ENCODE peak calls at places on chromosomes 3 and 15, in six cellular contexts. Q is K562, D is HepG2, L is endothelial cell of umbilical vein, J is A549, X is GM12878. F is an unnamed sample.

GRCh38 chr3:36944012-36944640 is 728 bp downstream of the TRANK1 start:
- DNase-seq in Q (no peak), D (no peak), L (peak), J (peak), X (no peak), F (peak)

GRCh38 chr15:80118956-80119355 is 33.8 kb upstream of the FAH start:
- DNase-seq in Q (no peak), D (no peak), L (no peak), J (no peak), X (no peak), F (no peak)

GRCh38 chr3:171323934-171324535 is 136.2 kb downstream of the TNIK start:
- DNase-seq in Q (no peak), D (no peak), L (no peak), J (no peak), X (no peak), F (no peak)

GRCh38 chr3:23495507-23495906 is 292.4 kb downstream of the UBE2E2 start:
- DNase-seq in Q (no peak), D (no peak), L (peak), J (no peak), X (no peak), F (no peak)

GRCh38 chr3:18946524-18946923 is 201.8 kb upstream of the KCNH8 start:
- DNase-seq in Q (no peak), D (peak), L (no peak), J (no peak), X (no peak), F (peak)

GRCh38 chr3:94070341-94070911 is 7.6 kb downstream of the NSUN3 start:
- DNase-seq in Q (no peak), D (no peak), L (no peak), J (no peak), X (peak), F (no peak)

GRCh38 chr3:162602619-162603018 is 1106.0 kb downstream of the OTOL1 start:
- DNase-seq in Q (no peak), D (no peak), L (no peak), J (no peak), X (no peak), F (no peak)

GRCh38 chr15:62758126-62758951 is 284.2 kb upstream of the TPM1 start:
- DNase-seq in Q (no peak), D (peak), L (peak), J (peak), X (no peak), F (no peak)

GRCh38 chr15:42213481-42213880 is 5.4 kb upstream of the VPS39 start:
- DNase-seq in Q (no peak), D (no peak), L (no peak), J (no peak), X (no peak), F (no peak)

GRCh38 chr3:43862992-43863805 is 172.5 kb downstream of the ABHD5 start:
- DNase-seq in Q (no peak), D (no peak), L (no peak), J (no peak), X (no peak), F (no peak)

GRCh38 chr3:40940651-40941050 is 258.7 kb upstream of the CTNNB1 start:
- DNase-seq in Q (no peak), D (no peak), L (no peak), J (no peak), X (no peak), F (no peak)

GRCh38 chr3:71582612-71583568 is 638 bp downstream of the FOXP1 start:
- DNase-seq in Q (peak), D (peak), L (peak), J (no peak), X (no peak), F (peak)

GRCh38 chr3:87491843-87492242 is 215.5 kb upstream of the POU1F1 start:
- DNase-seq in Q (no peak), D (no peak), L (no peak), J (no peak), X (no peak), F (no peak)

GRCh38 chr3:74390121-74390870 is 224.2 kb downstream of the CNTN3 start:
- DNase-seq in Q (no peak), D (no peak), L (no peak), J (no peak), X (no peak), F (no peak)

GRCh38 chr3:196163687-196164493 is 47.3 kb downstream of the ZDHHC19 start:
- DNase-seq in Q (no peak), D (peak), L (no peak), J (no peak), X (no peak), F (peak)

GRCh38 chr3:174438501-174439156 is 420.5 kb upstream of the NAALADL2 start:
- DNase-seq in Q (no peak), D (no peak), L (peak), J (no peak), X (no peak), F (no peak)

GRCh38 chr15:69852482-69853275 is 245.0 kb downstream of the TLE3 start:
- DNase-seq in Q (no peak), D (no peak), L (no peak), J (no peak), X (no peak), F (no peak)

GRCh38 chr15:49044002-49044401 is 2.2 kb downstream of the SECISBP2L start:
- DNase-seq in Q (no peak), D (no peak), L (no peak), J (no peak), X (no peak), F (no peak)

GRCh38 chr15:52093539-52094502 is 18.8 kb downstream of the BCL2L10 start:
- DNase-seq in Q (no peak), D (no peak), L (peak), J (peak), X (no peak), F (no peak)

GRCh38 chr3:46297658-46298423 is 55.6 kb downstream of the CCR3 start:
- DNase-seq in Q (no peak), D (no peak), L (no peak), J (no peak), X (no peak), F (peak)

GRCh38 chr15:70086636-70087035 is 11.1 kb downstream of the TLE3 start:
- DNase-seq in Q (peak), D (no peak), L (no peak), J (no peak), X (no peak), F (peak)

DNA sequence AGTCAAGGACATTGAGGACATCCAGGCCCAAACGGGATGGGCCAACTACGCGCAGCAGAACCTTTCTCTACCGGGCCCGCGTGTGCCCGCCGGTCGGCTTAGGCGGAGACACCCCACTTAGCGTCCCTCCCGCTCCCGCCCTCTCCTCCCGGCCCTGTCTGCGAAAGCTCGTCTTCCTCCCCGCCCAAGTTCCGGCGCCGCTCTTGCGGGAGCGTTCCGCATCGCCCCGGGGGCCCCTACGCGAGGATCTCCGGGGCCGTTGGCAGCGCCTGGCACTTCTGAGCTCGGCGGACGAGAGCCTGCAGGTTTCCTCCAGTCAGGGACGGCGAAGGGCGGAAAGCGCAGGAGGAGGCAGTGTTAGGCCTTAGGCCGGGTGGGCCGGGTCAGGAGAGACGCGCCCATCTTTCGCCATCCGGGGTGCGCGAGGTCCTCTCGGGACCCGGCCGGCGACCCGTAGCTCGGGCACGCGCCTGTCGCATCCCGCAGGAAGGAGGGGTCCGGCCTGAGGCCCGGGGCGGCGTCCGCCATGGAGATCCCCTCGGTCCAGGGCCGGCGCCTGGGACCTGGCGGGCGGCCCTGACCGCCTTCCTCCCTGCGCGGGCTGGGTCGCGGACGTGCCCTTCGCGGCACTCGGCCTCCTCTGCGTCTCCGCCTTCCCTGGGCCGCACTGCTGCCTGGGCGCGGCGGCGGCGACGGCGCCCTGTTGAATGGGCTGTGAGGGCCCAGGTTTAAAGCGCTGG is at the start of gene FEM1B:
- DNase-seq in Q (peak), D (peak), L (peak), J (peak), X (peak), F (peak)
- TF ChIP-seq CTCF in Q (no peak), D (no peak), L (no peak), J (peak), X (no peak), F (no peak)

GRCh38 chr3:15860014-15860934 is 62.5 kb upstream of the ANKRD28 start:
- DNase-seq in Q (peak), D (peak), L (peak), J (peak), X (no peak), F (peak)
- TF ChIP-seq MYC in Q (peak), D (peak), L (no peak), J (peak), X (peak), F (peak)

DNA sequence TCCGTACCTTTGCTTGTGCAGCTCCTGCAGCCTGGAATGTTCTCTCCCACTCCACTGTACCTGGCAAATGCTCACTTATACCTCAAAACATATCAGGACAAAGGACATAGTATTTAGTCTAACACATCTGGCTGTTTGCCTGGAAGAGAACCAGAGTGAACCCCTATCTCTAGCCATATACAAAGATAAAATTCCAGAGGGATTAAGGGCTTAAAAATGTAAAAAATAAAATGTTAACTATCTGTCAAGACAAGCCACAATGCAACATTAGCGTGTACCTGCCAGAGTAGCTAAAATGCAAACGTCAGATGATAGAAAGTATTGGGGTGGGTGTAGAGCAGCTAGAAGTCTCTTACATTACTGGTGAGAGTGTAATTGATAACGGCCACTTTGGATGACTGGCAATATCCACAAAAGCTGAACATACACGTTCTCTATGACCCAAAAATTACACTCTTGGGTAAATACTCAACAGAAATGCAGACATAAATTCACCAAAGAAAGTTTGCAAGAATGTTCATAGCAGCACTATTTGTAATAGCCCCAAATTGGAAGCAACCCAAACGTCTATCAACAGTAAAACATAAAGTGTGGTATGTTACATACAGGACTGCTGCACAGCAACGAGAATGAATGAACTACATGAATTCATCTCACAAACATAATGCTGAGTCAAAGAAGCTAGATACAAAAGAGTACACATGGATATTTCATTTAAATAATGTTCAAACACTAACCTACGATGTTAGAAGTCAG is 18.2 kb upstream of the ADPGK start:
- DNase-seq in Q (no peak), D (no peak), L (no peak), J (no peak), X (no peak), F (no peak)
- TF ChIP-seq POLR2A in Q (no peak), D (no peak), L (no peak), J (no peak), X (no peak), F (no peak)

DNA sequence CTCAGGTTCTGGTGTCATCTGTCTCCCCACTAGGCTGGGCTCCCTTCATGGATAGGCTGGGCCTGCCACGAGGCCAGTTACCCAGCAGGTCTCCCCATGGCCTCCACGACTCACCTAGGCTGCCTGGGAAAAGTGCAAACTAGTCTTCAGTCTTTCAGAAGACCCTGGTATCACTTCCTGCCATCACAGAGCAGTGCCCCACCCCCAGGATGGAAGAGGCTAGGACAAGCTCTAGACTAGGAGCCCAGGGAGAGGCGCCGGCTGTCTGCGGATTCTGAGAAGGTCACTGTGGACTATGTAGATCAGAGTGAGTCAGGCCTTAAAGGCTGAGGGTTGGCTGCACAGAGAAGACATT is 63.7 kb downstream of the CORO2B start:
- DNase-seq in Q (no peak), D (no peak), L (no peak), J (no peak), X (no peak), F (no peak)
- TF ChIP-seq CTCF in Q (no peak), D (no peak), L (no peak), J (no peak), X (no peak), F (no peak)

GRCh38 chr15:45827275-45827674 is 192.4 kb downstream of the SQOR start:
- DNase-seq in Q (no peak), D (peak), L (peak), J (no peak), X (no peak), F (no peak)

GRCh38 chr15:45821390-45821789 is 186.6 kb downstream of the SQOR start:
- DNase-seq in Q (no peak), D (no peak), L (no peak), J (no peak), X (no peak), F (no peak)
- TF ChIP-seq MYC in Q (no peak), D (no peak), L (no peak), J (no peak), X (no peak), F (no peak)

F was measured in NB4.